ENCODE peak calls at places on chromosomes 16 and 17, in seven cellular contexts. N is effector memory CD4-positive, alpha-beta T cell; S is adrenal gland; B is PC-3; X is HCT116; R is cardiac muscle cell; U is lung. D is an unnamed sample. For H3K4me1 and H3K9me3, the result is how much of the 10 kb centered on the place peaks cover.

GRCh38 chr17:29687601-29688000 is 64.9 kb upstream of the CORO6 start:
- DNase-seq in R (no peak), N (no peak), B (no peak), X (no peak), U (no peak), S (no peak), D (no peak)

GRCh38 chr16:86472366-86472765 is 38.0 kb upstream of the FOXF1 start:
- DNase-seq in R (no peak), N (no peak), X (no peak), B (no peak), U (no peak), S (no peak), D (no peak)

GRCh38 chr17:32881054-32881453 is 4.1 kb upstream of the MYO1D start:
- DNase-seq in X (no peak), B (no peak), R (no peak), U (peak), N (no peak), S (no peak), D (no peak)

GRCh38 chr16:14378684-14379467 is 251.2 kb downstream of the PARN start:
- DNase-seq in U (no peak), S (no peak), N (no peak), X (no peak), R (no peak), B (peak), D (no peak)

GRCh38 chr16:50478773-50479149 is 69.4 kb upstream of the NKD1 start:
- DNase-seq in B (no peak), X (no peak), N (no peak), R (no peak), U (no peak), S (no peak), D (peak)

GRCh38 chr17:82822281-82822680 is 17.5 kb downstream of the ZNF750 start:
- DNase-seq in B (no peak), R (no peak), S (no peak), N (no peak), X (no peak), U (no peak), D (no peak)

GRCh38 chr17:60577147-60577925 is 22.7 kb upstream of the PPM1D start:
- DNase-seq in B (peak), N (no peak), X (no peak), R (no peak), S (peak), U (no peak), D (no peak)

GRCh38 chr16:15829460-15829859 is 27.4 kb downstream of the MYH11 start:
- DNase-seq in U (peak), X (no peak), B (no peak), S (peak), N (no peak), R (peak), D (no peak)

GRCh38 chr16:2924901-2925820 is 13.4 kb downstream of the FLYWCH1 start:
- DNase-seq in N (no peak), X (no peak), B (peak), S (no peak), R (peak), U (no peak), D (no peak)

GRCh38 chr17:81706757-81707624 is 3.8 kb downstream of the MRPL12 start:
- DNase-seq in R (no peak), S (no peak), B (no peak), U (no peak), N (no peak), X (no peak), D (no peak)

GRCh38 chr16:53123753-53124152 is 69.0 kb downstream of the CHD9 start:
- DNase-seq in X (no peak), N (no peak), R (no peak), S (no peak), B (no peak), U (no peak), D (no peak)

GRCh38 chr17:62162898-62163297 is 97.8 kb upstream of the MED13 start:
- DNase-seq in S (no peak), X (no peak), B (no peak), R (no peak), U (no peak), N (no peak), D (peak)

GRCh38 chr16:68349838-68350410 is 39.1 kb downstream of the PRMT7 start:
- DNase-seq in U (no peak), B (no peak), S (no peak), R (no peak), X (no peak), N (no peak), D (no peak)

GRCh38 chr17:17710728-17711541 is 29.7 kb downstream of the RAI1 start:
- DNase-seq in S (peak), R (no peak), U (peak), N (no peak), B (peak), X (peak), D (no peak)

GRCh38 chr17:65027305-65027704 is 29.2 kb downstream of the GNA13 start:
- DNase-seq in S (no peak), B (peak), X (peak), R (no peak), N (peak), U (no peak), D (peak)

GRCh38 chr17:77755410-77755963 is 203.0 kb upstream of the TNRC6C start:
- DNase-seq in U (no peak), B (no peak), X (no peak), R (no peak), N (no peak), S (no peak), D (no peak)

GRCh38 chr17:77753246-77753645 is 205.3 kb upstream of the TNRC6C start:
- DNase-seq in N (no peak), S (no peak), X (no peak), U (no peak), B (no peak), R (no peak), D (no peak)

GRCh38 chr17:77753691-77754265 is 204.7 kb upstream of the TNRC6C start:
- DNase-seq in S (no peak), U (no peak), N (no peak), B (no peak), R (no peak), X (no peak), D (no peak)

GRCh38 chr17:77756028-77756427 is 202.5 kb upstream of the TNRC6C start:
- DNase-seq in N (no peak), S (no peak), R (no peak), B (no peak), X (no peak), U (no peak), D (no peak)

DNA sequence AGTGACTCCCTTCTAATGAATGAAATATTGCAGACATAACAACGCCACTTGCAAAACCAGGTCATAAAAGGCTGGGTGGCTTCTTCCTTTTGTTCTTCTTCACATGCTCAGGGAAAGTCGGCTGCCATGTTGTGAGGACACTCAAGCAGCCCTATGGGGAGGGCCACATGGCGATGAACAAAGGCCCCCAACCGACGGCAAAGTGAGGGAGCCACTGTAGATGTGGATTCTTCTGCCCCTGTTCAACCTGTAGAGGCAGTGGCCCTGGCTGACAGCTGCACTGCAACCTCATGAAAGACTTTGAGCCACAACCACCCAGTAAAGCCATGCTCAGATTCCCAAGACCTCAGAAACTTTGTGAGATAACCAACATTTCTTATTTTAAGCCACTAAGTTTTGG is 203.5 kb upstream of the TNRC6C start:
- DNase-seq in N (no peak), B (no peak), S (no peak), R (no peak), X (no peak), U (no peak), D (no peak)
- H3K4me3 ChIP-seq in N (no peak), B (no peak), S (no peak), R (no peak), X (no peak), U (no peak), D (no peak)

GRCh38 chr16:64952177-64952576 is 169.7 kb downstream of the CDH11 start:
- DNase-seq in U (no peak), N (no peak), R (no peak), S (no peak), X (no peak), B (no peak), D (no peak)
- H3K4me1 ChIP-seq in U (under half), N (under half), R (under half), S (under half), X (under half), B (under half), D (under half)

GRCh38 chr16:81951564-81951963 is 59.7 kb downstream of the SDR42E1 start:
- DNase-seq in N (no peak), U (no peak), R (no peak), S (no peak), X (no peak), B (no peak), D (no peak)
- H3K9me3 ChIP-seq in N (under half), U (under half), R (under half), S (under half), X (under half), B (under half), D (under half)

DNA sequence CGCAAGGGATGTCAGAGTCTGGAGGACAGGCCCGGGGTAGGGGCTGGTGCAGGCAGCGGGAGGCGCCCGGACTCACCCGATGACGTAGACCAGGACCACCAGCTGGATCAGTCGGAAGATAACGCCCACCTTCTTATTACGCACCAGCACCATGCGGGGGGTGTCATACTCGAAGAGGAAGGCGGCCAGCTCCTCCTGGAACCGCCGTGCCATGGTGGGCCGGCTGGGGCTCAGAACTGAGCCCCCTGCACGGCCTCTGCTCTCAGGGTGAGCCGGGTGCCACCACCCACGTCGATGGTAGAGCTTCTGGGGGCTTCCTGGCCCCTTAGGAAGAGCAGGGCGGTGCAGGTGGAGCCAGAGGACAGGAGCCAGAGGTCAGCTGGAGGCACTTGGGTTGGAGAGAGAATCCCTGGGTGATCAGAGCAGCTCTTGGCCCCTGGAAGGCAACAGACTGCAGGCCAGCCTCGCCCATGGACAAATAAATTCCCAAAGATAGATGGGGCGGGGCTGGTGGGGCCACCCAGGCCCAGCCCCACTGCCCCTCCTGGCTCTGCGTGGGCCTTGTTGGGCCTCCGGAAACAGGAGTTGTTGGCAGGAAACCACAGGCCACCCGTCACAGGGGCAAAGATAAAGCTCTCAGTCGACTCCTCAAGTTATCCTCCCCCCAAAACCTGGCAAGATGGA is at the start of gene P2RX1:
- DNase-seq in B (no peak), N (no peak), S (peak), R (no peak), X (no peak), U (no peak), D (no peak)
- H3K4me3 ChIP-seq in B (no peak), N (no peak), S (no peak), R (no peak), X (no peak), U (no peak), D (no peak)

GRCh38 chr17:57290955-57291354 is 34.6 kb downstream of the MSI2 start:
- DNase-seq in S (no peak), B (no peak), X (no peak), U (no peak), N (no peak), R (no peak), D (no peak)
- H3K4me1 ChIP-seq in S (under half), B (under half), X (under half), U (under half), N (under half), R (under half), D (under half)

DNA sequence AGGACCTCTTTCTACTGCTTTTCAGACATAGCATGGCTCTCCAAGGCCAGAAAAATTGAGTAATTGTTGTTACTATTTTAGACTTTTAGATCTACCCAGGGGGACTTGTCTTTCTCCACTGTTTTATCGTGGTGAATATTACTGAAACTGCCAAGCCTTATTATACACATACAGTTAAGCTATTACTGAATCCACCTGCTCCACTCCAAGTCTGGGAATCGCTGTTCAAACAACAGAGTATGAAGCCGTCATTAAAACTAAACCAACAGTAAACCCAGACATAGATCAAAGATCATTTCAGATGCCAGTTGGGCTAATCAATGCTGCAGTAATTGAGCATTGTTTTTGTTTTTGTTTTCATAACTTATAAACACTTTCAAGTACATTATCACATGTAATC is 163.5 kb downstream of the KCNJ2 start:
- DNase-seq in B (no peak), X (no peak), R (no peak), U (no peak), S (no peak), N (no peak), D (no peak)
- H3K9me3 ChIP-seq in B (under half), X (under half), R (under half), U (under half), S (under half), N (under half), D (under half)

DNA sequence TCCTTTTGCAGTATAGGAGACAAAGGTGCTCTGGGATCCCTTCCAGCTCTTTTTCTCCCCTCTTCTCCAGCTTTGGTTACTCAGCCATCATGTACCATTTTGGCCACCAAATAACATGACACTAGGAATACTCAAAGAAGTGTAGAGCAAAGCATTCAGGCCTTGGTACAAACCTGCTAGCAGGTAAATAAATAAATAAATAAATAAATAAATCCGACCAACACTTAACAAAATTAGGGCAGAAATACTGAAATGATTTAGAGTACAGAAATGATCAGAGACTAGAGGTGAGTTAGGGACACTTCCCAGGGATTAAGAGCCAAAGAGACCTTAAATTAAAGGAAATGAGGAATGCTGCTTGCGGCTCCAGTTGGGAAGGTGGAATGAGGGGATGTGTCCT is 17.7 kb upstream of the ITGB3 start:
- DNase-seq in R (no peak), S (no peak), B (no peak), N (no peak), X (no peak), U (no peak), D (no peak)
- H3K4me3 ChIP-seq in R (no peak), S (no peak), B (no peak), N (no peak), X (no peak), U (no peak), D (no peak)

DNA sequence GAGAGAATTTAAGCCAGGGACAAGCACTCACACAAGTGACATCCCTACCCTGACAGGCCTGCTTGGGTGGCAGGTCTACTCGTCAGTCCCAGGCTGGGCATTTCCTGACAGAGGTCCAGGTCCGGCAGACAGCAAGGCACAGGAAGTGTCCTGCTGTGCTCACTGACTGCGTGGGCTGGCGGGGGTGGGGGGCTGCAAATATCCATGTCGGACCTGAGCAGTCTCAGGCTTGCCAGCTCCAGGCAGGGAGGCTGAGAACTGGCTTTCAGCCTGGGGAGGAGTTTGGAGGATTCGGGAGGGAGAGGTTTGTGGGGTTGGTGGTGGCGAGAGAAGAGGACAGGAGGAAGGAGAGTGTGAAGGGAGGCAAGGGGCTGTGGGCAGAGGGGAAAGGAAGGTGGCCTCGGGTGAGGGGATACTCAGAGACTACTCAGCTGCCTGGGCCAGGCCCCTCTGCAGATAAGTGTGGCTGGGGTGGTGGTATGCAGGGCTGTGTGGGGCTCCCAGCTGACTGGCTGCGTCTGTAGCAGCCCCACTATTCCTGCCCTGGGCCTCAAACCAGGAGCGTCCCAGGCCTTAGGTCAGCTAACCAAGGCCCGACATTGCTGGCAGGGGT is 7.8 kb downstream of the HIC1 start:
- DNase-seq in B (no peak), R (peak), N (no peak), X (no peak), S (no peak), U (no peak), D (no peak)
- H3K4me1 ChIP-seq in B (under half), R (under half), N (under half), X (under half), S (under half), U (under half), D (under half)

GRCh38 chr16:57155702-57156350 is 30.0 kb downstream of the PSME3IP1 start:
- DNase-seq in X (no peak), U (no peak), N (no peak), B (no peak), S (no peak), R (no peak), D (no peak)

GRCh38 chr16:57153841-57154240 is 32.0 kb downstream of the PSME3IP1 start:
- DNase-seq in U (no peak), B (no peak), N (no peak), S (no peak), X (no peak), R (no peak), D (no peak)

GRCh38 chr16:57152096-57153093 is 33.4 kb downstream of the PSME3IP1 start:
- DNase-seq in B (no peak), S (no peak), X (no peak), R (no peak), U (no peak), N (no peak), D (no peak)

GRCh38 chr16:57159447-57159846 is 26.4 kb downstream of the PSME3IP1 start:
- DNase-seq in B (no peak), N (no peak), R (no peak), U (no peak), X (no peak), S (no peak), D (no peak)

DNA sequence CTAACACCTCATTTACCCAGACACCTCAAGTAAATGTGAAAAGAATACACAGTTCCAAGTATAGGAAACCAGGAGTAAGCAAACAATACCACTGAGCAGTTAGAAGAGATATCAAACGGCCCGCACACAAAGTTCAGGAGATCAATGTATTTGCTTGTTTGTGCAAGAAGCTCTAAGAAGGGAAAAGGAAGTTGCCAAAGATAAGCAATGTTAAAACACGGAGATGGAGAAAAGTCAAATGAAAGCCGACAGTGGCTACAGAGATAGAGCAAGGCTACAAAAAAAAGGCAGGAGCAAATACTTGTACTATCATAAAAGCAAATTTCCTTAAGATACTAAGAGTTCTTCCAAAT is 29.5 kb downstream of the PSME3IP1 start:
- DNase-seq in X (no peak), N (no peak), U (no peak), S (no peak), B (no peak), R (no peak), D (no peak)
- H3K9me3 ChIP-seq in X (under half), N (under half), U (under half), S (under half), B (under half), R (under half), D (under half)

D was measured in BE2C.